ENCODE peak calls at places on chromosomes 5 and 9, in five cellular contexts. D is dorsolateral prefrontal cortex, F is right lobe of liver, B is lung, P is endodermal cell. Z is an unnamed sample.

GRCh38 chr5:103525366-103525765 is 37.2 kb downstream of the NUDT12 start:
- DNase-seq in D (no peak), F (no peak), B (no peak), P (no peak), Z (no peak)

GRCh38 chr5:133460172-133460758 is 152.1 kb downstream of the FSTL4 start:
- DNase-seq in D (no peak), F (peak), B (no peak), P (peak), Z (peak)

GRCh38 chr5:149403923-149404745 is 25.0 kb upstream of the IL17B start:
- DNase-seq in D (no peak), F (no peak), B (no peak), P (no peak), Z (no peak)

GRCh38 chr5:163696270-163696887 is 191.0 kb downstream of the MAT2B start:
- DNase-seq in D (no peak), F (peak), B (no peak), P (peak), Z (peak)

GRCh38 chr5:143309661-143310431 is 93.6 kb downstream of the NR3C1 start:
- DNase-seq in D (no peak), F (no peak), B (no peak), P (no peak), Z (no peak)

GRCh38 chr5:148820778-148821395 is 5.5 kb upstream of the ADRB2 start:
- DNase-seq in D (no peak), F (no peak), B (no peak), P (peak), Z (no peak)

GRCh38 chr5:3609120-3609681 is 13.6 kb downstream of the IRX1 start:
- DNase-seq in D (no peak), F (no peak), B (no peak), P (no peak), Z (no peak)

GRCh38 chr5:140000332-140000731 is 42.8 kb downstream of the NRG2 start:
- DNase-seq in D (peak), F (no peak), B (peak), P (no peak), Z (no peak)

GRCh38 chr9:94767331-94768099 is 41.0 kb downstream of the AOPEP start:
- DNase-seq in D (no peak), F (no peak), B (no peak), P (no peak), Z (no peak)

GRCh38 chr9:34651286-34651685 is 699 bp upstream of the IL11RA start:
- DNase-seq in D (no peak), F (peak), B (no peak), P (no peak), Z (no peak)

GRCh38 chr5:171355302-171355724 is 32.3 kb upstream of the NPM1 start:
- DNase-seq in D (no peak), F (no peak), B (no peak), P (no peak), Z (no peak)

GRCh38 chr9:18822850-18823249 is 210.2 kb downstream of the SAXO1 start:
- DNase-seq in D (no peak), F (no peak), B (no peak), P (no peak), Z (no peak)

GRCh38 chr5:33409435-33410146 is 31.2 kb upstream of the TARS1 start:
- DNase-seq in D (no peak), F (no peak), B (no peak), P (no peak), Z (no peak)

GRCh38 chr5:105230516-105230915 is 1667.9 kb upstream of the NUDT12 start:
- DNase-seq in D (no peak), F (no peak), B (no peak), P (peak), Z (no peak)

GRCh38 chr9:567128-567745 is 274.3 kb upstream of the DMRT1 start:
- DNase-seq in D (no peak), F (no peak), B (no peak), P (no peak), Z (no peak)

GRCh38 chr5:103010120-103010666 is 109.7 kb downstream of the GIN1 start:
- DNase-seq in D (no peak), F (no peak), B (no peak), P (no peak), Z (no peak)

GRCh38 chr5:89849819-89850515 is 559.6 kb downstream of the CETN3 start:
- DNase-seq in D (no peak), F (no peak), B (no peak), P (peak), Z (no peak)

GRCh38 chr5:147446528-147446927 is 63.3 kb downstream of the DPYSL3 start:
- DNase-seq in D (no peak), F (no peak), B (no peak), P (no peak), Z (no peak)

GRCh38 chr9:125479846-125480615 is 218.4 kb downstream of the GAPVD1 start:
- DNase-seq in D (no peak), F (no peak), B (no peak), P (no peak), Z (no peak)

GRCh38 chr5:116652903-116653302 is 78.3 kb upstream of the SEMA6A start:
- DNase-seq in D (no peak), F (no peak), B (no peak), P (no peak), Z (no peak)

GRCh38 chr9:7811679-7812078 is 12.1 kb upstream of the DMAC1 start:
- DNase-seq in D (no peak), F (no peak), B (no peak), P (no peak), Z (no peak)

GRCh38 chr5:141716009-141716408 is 34.0 kb upstream of the ARAP3 start:
- DNase-seq in D (peak), F (no peak), B (no peak), P (peak), Z (peak)

GRCh38 chr9:69431203-69431602 is 106.2 kb downstream of the ENTREP1 start:
- DNase-seq in D (no peak), F (no peak), B (no peak), P (no peak), Z (no peak)

GRCh38 chr5:127615916-127616315 is 33.0 kb upstream of the CTXN3 start:
- DNase-seq in D (no peak), F (no peak), B (no peak), P (no peak), Z (no peak)

GRCh38 chr9:96014078-96014477 is 138.6 kb downstream of the ERCC6L2 start:
- DNase-seq in D (no peak), F (no peak), B (no peak), P (no peak), Z (no peak)

GRCh38 chr5:151856861-151857260 is 67.8 kb downstream of the GLRA1 start:
- DNase-seq in D (no peak), F (no peak), B (no peak), P (no peak), Z (no peak)

GRCh38 chr9:16026886-16027285 is 474.0 kb downstream of the CCDC171 start:
- DNase-seq in D (no peak), F (no peak), B (no peak), P (no peak), Z (no peak)

GRCh38 chr9:112404367-112404979 is 24.6 kb downstream of the HSDL2 start:
- DNase-seq in D (no peak), F (no peak), B (peak), P (no peak), Z (no peak)

GRCh38 chr5:130529716-130530485 is 625.6 kb downstream of the CHSY3 start:
- DNase-seq in D (no peak), F (no peak), B (peak), P (no peak), Z (no peak)

GRCh38 chr5:132459031-132459982 is 31.3 kb downstream of the IRF1 start:
- DNase-seq in D (no peak), F (no peak), B (peak), P (no peak), Z (no peak)

GRCh38 chr5:82164957-82165698 is 113.0 kb downstream of the RPS23 start:
- DNase-seq in D (no peak), F (no peak), B (no peak), P (peak), Z (peak)

DNA sequence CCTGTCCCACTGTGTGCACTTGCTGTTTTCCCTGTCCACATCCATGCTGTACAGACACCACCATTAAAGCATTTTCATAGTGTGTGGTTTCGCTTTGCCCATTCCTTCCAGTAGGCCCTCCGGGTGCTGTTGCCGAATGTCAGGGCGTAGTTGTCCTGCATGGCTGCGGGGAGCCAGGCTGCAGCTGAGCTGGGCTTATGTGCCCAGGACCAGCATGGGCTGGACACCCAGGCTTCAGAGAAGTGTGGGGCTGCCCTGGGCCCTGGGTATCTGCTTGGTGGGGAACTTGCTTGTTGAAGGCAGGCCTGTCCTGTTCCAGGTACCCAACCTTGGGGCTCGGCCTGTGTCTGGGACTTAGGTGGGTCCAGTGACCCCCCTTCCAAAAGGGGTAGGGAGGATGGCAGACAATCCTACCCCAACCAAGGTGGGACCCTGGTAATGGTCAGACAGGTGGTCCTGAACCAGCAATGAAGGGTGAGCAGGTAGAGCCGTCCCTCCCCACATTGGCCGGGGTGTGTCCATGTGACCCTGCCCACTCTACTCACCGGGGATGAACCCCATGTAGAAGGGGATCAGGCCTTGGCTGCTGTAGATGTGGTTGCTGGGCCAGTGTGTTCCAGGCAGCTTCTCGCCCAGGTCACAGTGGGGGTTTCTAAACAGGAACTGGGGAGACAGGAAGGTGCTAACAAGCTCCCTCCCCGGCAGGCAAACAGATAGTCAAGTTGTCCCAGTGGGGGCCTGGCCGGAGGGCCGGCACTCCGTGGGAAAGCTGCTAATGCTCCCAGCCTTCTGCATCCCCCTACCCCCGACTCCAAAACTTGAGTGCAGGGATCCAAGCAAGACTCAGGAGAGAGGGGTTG is 2.8 kb downstream of the TUBB4B start:
- DNase-seq in D (no peak), F (no peak), B (no peak), P (peak), Z (peak)
- H3K4me3 ChIP-seq in D (no peak), F (no peak), B (peak), P (peak), Z (peak)

GRCh38 chr5:93604119-93604963 is 21.3 kb downstream of the NR2F1 start:
- DNase-seq in D (no peak), F (no peak), B (no peak), P (peak), Z (peak)

GRCh38 chr5:93609756-93610155 is 26.7 kb downstream of the NR2F1 start:
- DNase-seq in D (no peak), F (no peak), B (no peak), P (no peak), Z (no peak)

GRCh38 chr5:93606384-93606752 is 23.3 kb downstream of the NR2F1 start:
- DNase-seq in D (no peak), F (no peak), B (no peak), P (no peak), Z (no peak)

GRCh38 chr5:93610581-93611167 is 27.7 kb downstream of the NR2F1 start:
- DNase-seq in D (no peak), F (no peak), B (no peak), P (no peak), Z (no peak)

GRCh38 chr5:93607367-93608258 is 24.6 kb downstream of the NR2F1 start:
- DNase-seq in D (no peak), F (peak), B (no peak), P (peak), Z (peak)
- TF ChIP-seq CTCF in D (peak), F (no peak), B (peak), P (peak), Z (peak)

GRCh38 chr5:14928661-14929060 is 57.1 kb upstream of the ANKH start:
- DNase-seq in D (no peak), F (no peak), B (no peak), P (no peak), Z (no peak)
- H3K27ac ChIP-seq in D (no peak), F (no peak), B (no peak), P (no peak), Z (no peak)

GRCh38 chr9:128901379-128901778 is 19.4 kb upstream of the PHYHD1 start:
- DNase-seq in D (no peak), F (no peak), B (no peak), P (no peak), Z (no peak)
- H3K4me3 ChIP-seq in D (no peak), F (no peak), B (no peak), P (no peak), Z (no peak)

DNA sequence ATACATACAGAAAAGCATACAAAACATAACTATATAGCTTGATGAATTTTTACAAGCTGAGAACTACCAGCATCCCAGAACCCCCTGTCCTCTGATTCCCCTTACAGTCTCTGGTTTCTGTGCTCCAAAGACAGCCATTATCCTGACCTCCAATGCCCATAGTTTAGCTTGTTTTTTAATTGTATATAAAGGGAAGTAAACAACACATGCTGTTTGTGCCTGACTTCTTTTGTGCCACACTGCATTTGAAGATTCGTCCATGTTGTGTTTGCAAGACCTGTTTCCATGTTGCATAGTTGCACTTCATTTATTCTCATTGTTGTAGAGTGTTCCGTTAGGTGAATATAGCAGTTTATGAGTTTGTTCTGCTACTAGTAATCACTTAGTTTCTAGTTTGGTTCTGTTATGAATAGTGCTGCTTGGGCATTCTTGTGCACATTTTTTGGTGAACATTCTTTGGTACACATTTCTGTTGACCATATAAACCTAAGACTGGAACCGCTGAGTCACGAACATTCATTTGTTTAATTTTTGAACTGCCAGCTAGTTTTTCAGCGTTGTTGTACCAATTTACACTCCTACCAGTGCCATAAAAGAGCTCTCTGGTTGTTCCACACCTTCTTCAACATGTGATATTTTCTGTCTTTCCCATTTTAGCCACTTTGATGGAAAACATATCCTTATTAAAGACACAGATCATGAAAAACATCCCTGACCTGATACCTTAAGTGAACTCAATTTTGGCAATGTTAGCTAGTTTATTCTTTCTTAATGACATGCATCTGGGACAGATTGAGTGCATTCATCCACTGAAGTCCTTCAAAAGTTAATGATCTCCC is 78.1 kb upstream of the ANXA1 start:
- DNase-seq in D (no peak), F (no peak), B (no peak), P (no peak), Z (no peak)
- TF ChIP-seq CTCF in D (no peak), F (no peak), B (no peak), P (no peak), Z (no peak)

DNA sequence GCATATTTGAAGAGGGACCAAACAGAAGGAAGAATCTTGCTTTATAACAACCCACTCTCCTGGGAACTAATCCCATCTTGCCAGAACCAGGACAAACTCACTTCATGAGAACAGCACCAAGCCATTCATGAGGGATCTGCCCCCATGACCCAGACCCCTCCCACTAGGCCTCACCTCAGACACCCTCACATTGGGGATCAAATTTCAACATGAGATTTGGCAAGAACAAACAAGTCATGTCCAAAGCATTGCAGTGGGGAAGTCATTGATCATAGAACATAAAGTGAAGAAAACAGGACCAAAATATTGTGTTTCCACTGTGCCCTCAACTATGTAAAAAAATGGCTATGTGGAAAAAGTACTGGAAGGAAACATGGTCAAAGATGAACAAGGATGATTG is 43.9 kb downstream of the MAP1B start:
- DNase-seq in D (no peak), F (no peak), B (no peak), P (no peak), Z (no peak)
- H3K27ac ChIP-seq in D (no peak), F (no peak), B (no peak), P (no peak), Z (no peak)

Z was measured in WERI-Rb-1.